ENCODE peak calls at places on chromosomes 11 and 22, in nine cellular contexts. J is lower lobe of right lung, A is keratinocyte, F is PC-9, C is Peyer's patch, S is colonic mucosa, H is prostate gland, X is SK-N-SH, P is ovary. U is an unnamed sample.
A peak's percentile ranks its signal among the peaks of the same experiment; 100 is the strongest.

GRCh38 chr11:10076458-10077141 is 217.4 kb downstream of the SBF2 start:
- DNase-seq in J (no peak), H (peak; percentile 15), A (peak; percentile 2), X (no peak), S (peak; percentile 31), C (peak; percentile 60), F (peak; percentile 12), P (peak; percentile 65), U (peak; percentile 28)

GRCh38 chr22:19991645-19992451 is 24.8 kb downstream of the ARVCF start:
- DNase-seq in S (no peak), C (no peak), A (no peak), P (no peak), F (no peak), X (no peak), J (no peak), H (no peak), U (peak; percentile 17)

GRCh38 chr22:16974298-16975084 is 33.5 kb downstream of the GAB4 start:
- DNase-seq in H (no peak), C (no peak), A (no peak), J (no peak), X (no peak), F (no peak), S (no peak), P (no peak), U (no peak)

GRCh38 chr22:37314315-37315046 is 32.2 kb downstream of the CYTH4 start:
- DNase-seq in F (no peak), C (no peak), A (no peak), P (no peak), S (no peak), X (no peak), H (no peak), J (no peak), U (no peak)

GRCh38 chr22:25845985-25846745 is 104.2 kb downstream of the MYO18B start:
- DNase-seq in A (no peak), S (no peak), J (no peak), F (no peak), H (no peak), P (no peak), C (no peak), X (no peak), U (no peak)

GRCh38 chr11:68727783-68728182 is 23.5 kb downstream of the TESMIN start:
- DNase-seq in X (no peak), H (no peak), F (no peak), C (no peak), P (no peak), A (no peak), S (no peak), J (no peak), U (no peak)

GRCh38 chr11:2846056-2846455 is 39.5 kb downstream of the CDKN1C start:
- DNase-seq in S (no peak), F (peak; percentile 18), J (no peak), P (no peak), X (no peak), A (no peak), H (no peak), C (no peak), U (no peak)

GRCh38 chr11:66674964-66675602 is 2.6 kb downstream of the RBM4B start:
- DNase-seq in P (no peak), S (no peak), H (no peak), X (no peak), C (no peak), J (no peak), F (no peak), A (no peak), U (no peak)

GRCh38 chr22:37176464-37177061 is 11.5 kb downstream of the C1QTNF6 start:
- DNase-seq in S (no peak), X (peak; percentile 79), P (peak; percentile 69), F (no peak), J (peak; percentile 76), A (no peak), H (peak; percentile 51), C (peak; percentile 66), U (peak; percentile 59)

GRCh38 chr11:114078423-114078822 is 18.9 kb downstream of the ZBTB16 start:
- DNase-seq in X (no peak), J (no peak), A (no peak), C (no peak), P (no peak), F (no peak), H (no peak), S (no peak), U (no peak)

GRCh38 chr11:114075343-114075610 is 15.8 kb downstream of the ZBTB16 start:
- DNase-seq in H (no peak), F (no peak), C (no peak), J (no peak), A (no peak), P (peak; percentile 13), S (no peak), X (no peak), U (no peak)

GRCh38 chr11:114075891-114076441 is 16.5 kb downstream of the ZBTB16 start:
- DNase-seq in F (no peak), J (no peak), A (no peak), H (no peak), C (peak; percentile 64), X (peak; percentile 72), S (no peak), P (peak; percentile 55), U (peak; percentile 51)

GRCh38 chr11:114077482-114078305 is 18.2 kb downstream of the ZBTB16 start:
- DNase-seq in F (no peak), A (no peak), J (no peak), X (no peak), C (peak; percentile 74), P (peak; percentile 18), H (no peak), S (no peak), U (no peak)

GRCh38 chr11:114076974-114077373 is 17.5 kb downstream of the ZBTB16 start:
- DNase-seq in F (no peak), S (no peak), J (no peak), P (no peak), H (no peak), A (no peak), X (peak; percentile 72), C (no peak), U (no peak)
- H3K4me1 ChIP-seq in F (no peaks in the 10 kb centered on the region), S (peaks cover 13% of the 10 kb centered on the region), J (peaks cover 100% of the 10 kb centered on the region), P (peaks cover 52% of the 10 kb centered on the region), H (peaks cover 66% of the 10 kb centered on the region), A (no peaks in the 10 kb centered on the region), X (peaks cover 27% of the 10 kb centered on the region), C (peaks cover 79% of the 10 kb centered on the region), U (peaks cover 40% of the 10 kb centered on the region)

DNA sequence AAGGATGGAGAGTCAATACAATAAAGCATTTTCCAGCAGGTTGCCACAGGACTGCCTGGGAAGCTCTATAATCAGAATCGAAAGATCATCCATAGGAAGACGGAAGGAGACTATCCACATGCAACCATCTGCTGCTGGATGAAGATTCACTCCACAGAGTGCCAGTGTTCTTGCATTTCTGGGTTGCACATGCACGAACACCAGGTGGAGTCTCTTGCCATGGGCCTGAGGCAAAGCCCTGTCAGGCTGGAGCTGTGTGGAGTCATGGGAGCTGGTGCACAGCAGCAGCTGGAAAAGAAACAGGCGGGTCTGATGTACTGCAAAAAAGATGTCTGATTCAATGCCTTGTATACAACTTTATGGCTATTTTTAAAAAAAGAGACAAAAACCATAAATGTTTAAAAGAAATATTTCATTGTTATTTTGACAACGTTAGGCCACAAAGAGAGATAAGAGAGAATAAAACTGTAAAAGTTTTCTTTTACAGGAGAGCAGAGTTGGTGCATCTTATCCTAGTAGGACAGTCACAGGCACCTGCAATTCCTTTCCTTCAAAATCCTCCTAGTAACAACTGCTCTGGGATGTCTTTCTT is 12.9 kb upstream of the FAT3 start:
- DNase-seq in J (no peak), F (peak; percentile 18), S (no peak), X (peak; percentile 55), P (peak; percentile 17), H (peak; percentile 19), C (no peak), A (no peak), U (peak; percentile 41)
- TF ChIP-seq CTCF in J (peak; percentile 11), F (peak; percentile 60), S (no peak), X (peak; percentile 48), P (no peak), H (no peak), C (no peak), A (peak; percentile 53), U (no peak)

GRCh38 chr11:28092786-28093185 is 15.2 kb downstream of the KIF18A start:
- DNase-seq in H (no peak), P (no peak), A (no peak), C (no peak), F (no peak), J (no peak), S (no peak), X (no peak), U (no peak)
- H3K36me3 ChIP-seq in H (no peaks in the 10 kb centered on the region), P (no peaks in the 10 kb centered on the region), A (peaks cover 4% of the 10 kb centered on the region), C (no peaks in the 10 kb centered on the region), F (peaks cover 40% of the 10 kb centered on the region), J (no peaks in the 10 kb centered on the region), S (no peaks in the 10 kb centered on the region), X (peaks cover 16% of the 10 kb centered on the region), U (no peaks in the 10 kb centered on the region)

DNA sequence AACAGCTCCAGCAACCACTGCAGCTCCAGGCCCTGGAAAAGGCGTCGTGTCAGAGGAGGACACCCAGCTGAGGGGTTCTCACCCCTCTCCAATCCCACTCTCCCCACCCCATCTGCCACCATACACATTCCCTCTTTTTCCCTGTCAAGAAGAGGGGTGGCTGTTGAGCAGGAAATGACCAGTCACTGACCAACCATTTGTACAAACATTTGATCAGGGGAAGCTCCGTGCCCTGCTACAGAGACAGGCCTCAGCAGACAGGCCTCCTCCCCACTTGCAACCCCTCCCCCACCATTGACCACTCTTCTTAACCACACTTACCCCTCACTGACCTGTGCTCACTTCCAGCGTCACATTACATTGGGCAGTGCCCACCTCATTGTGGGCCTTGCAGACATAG is 2.3 kb upstream of the VSIG2 start:
- DNase-seq in S (no peak), A (no peak), P (no peak), F (no peak), J (no peak), X (peak; percentile 19), C (no peak), H (no peak), U (no peak)
- H3K4me1 ChIP-seq in S (peaks cover 4% of the 10 kb centered on the region), A (peaks cover 9% of the 10 kb centered on the region), P (peaks cover 5% of the 10 kb centered on the region), F (peaks cover 37% of the 10 kb centered on the region), J (peaks cover 73% of the 10 kb centered on the region), X (no peaks in the 10 kb centered on the region), C (peaks cover 31% of the 10 kb centered on the region), H (no peaks in the 10 kb centered on the region), U (peaks cover 32% of the 10 kb centered on the region)